ENCODE peak calls at places on chromosome 6, in five cellular contexts. K is GM20000; F is dorsolateral prefrontal cortex; V is SHP77 treated with DMSO at 0.1 percent for 48 hours; C is activated naive CD4-positive, alpha-beta T cell. Z is an unnamed sample.

GRCh38 chr6:16401868-16402267 is 163.5 kb downstream of the GMPR start:
- DNase-seq in K (no peak), F (no peak), V (no peak), C (no peak), Z (no peak)

GRCh38 chr6:33426590-33427563 is 7.0 kb downstream of the SYNGAP1 start:
- DNase-seq in K (peak), F (no peak), V (no peak), C (no peak), Z (peak)

GRCh38 chr6:15389759-15390723 is 144.2 kb downstream of the JARID2 start:
- DNase-seq in K (peak), F (no peak), V (peak), C (no peak), Z (peak)

GRCh38 chr6:90197854-90198496 is 98.7 kb downstream of the BACH2 start:
- DNase-seq in K (no peak), F (no peak), V (peak), C (no peak), Z (peak)

GRCh38 chr6:90121982-90122381 is 174.7 kb downstream of the BACH2 start:
- DNase-seq in K (no peak), F (no peak), V (no peak), C (no peak), Z (no peak)

GRCh38 chr6:167791036-167791779 is 35.5 kb upstream of the AFDN start:
- DNase-seq in K (no peak), F (no peak), V (peak), C (no peak), Z (no peak)

GRCh38 chr6:46914279-46914810 is 7.4 kb downstream of the ADGRF5 start:
- DNase-seq in K (no peak), F (no peak), V (no peak), C (no peak), Z (peak)

GRCh38 chr6:145028144-145028818 is 707.0 kb downstream of the EPM2A start:
- DNase-seq in K (peak), F (no peak), V (no peak), C (no peak), Z (peak)

GRCh38 chr6:36605560-36606391 is 11.6 kb downstream of the SRSF3 start:
- DNase-seq in K (no peak), F (no peak), V (no peak), C (no peak), Z (no peak)

GRCh38 chr6:163634514-163635171 is 220.1 kb downstream of the QKI start:
- DNase-seq in K (no peak), F (no peak), V (peak), C (no peak), Z (peak)

GRCh38 chr6:84455630-84456029 is 228.2 kb upstream of the CEP162 start:
- DNase-seq in K (no peak), F (no peak), V (no peak), C (no peak), Z (no peak)

GRCh38 chr6:48552905-48553304 is 441.9 kb upstream of the PTCHD4 start:
- DNase-seq in K (no peak), F (no peak), V (no peak), C (no peak), Z (no peak)

GRCh38 chr6:36686668-36687513 is 8.4 kb downstream of the CDKN1A start:
- DNase-seq in K (no peak), F (no peak), V (no peak), C (no peak), Z (no peak)

GRCh38 chr6:11196511-11197174 is 35.8 kb downstream of the NEDD9 start:
- DNase-seq in K (no peak), F (no peak), V (no peak), C (no peak), Z (no peak)

GRCh38 chr6:112429226-112429625 is 82.1 kb downstream of the RFPL4B start:
- DNase-seq in K (no peak), F (no peak), V (no peak), C (no peak), Z (peak)